ENCODE peak calls at places on chromosomes 11 and 22, in four cellular contexts. One of them, this sample, is unnamed.

GRCh38 chr22:38756631-38757463 is 1.0 kb upstream of the SUN2 start:
- DNase-seq in stimulated activated naive CD4-positive, alpha-beta T cell: no peak
- DNase-seq in head of caudate nucleus: no peak
- DNase-seq in SK-MEL-5: no peak
- DNase-seq in this sample: no peak

GRCh38 chr11:119907934-119908760 is 179.1 kb upstream of the NECTIN1 start:
- DNase-seq in stimulated activated naive CD4-positive, alpha-beta T cell: no peak
- DNase-seq in head of caudate nucleus: peak
- DNase-seq in SK-MEL-5: no peak
- DNase-seq in this sample: no peak

GRCh38 chr11:115334932-115335788 is 169.1 kb downstream of the CADM1 start:
- DNase-seq in stimulated activated naive CD4-positive, alpha-beta T cell: no peak
- DNase-seq in head of caudate nucleus: no peak
- DNase-seq in SK-MEL-5: peak
- DNase-seq in this sample: peak

GRCh38 chr11:71249301-71249700 is 3.1 kb downstream of the SHANK2 start:
- DNase-seq in stimulated activated naive CD4-positive, alpha-beta T cell: no peak
- DNase-seq in head of caudate nucleus: no peak
- DNase-seq in SK-MEL-5: no peak
- DNase-seq in this sample: no peak

GRCh38 chr11:104570088-104570701 is 328.1 kb downstream of the CASP12 start:
- DNase-seq in stimulated activated naive CD4-positive, alpha-beta T cell: no peak
- DNase-seq in head of caudate nucleus: no peak
- DNase-seq in SK-MEL-5: no peak
- DNase-seq in this sample: no peak

GRCh38 chr11:9075441-9076000 is 15.9 kb downstream of the SCUBE2 start:
- DNase-seq in stimulated activated naive CD4-positive, alpha-beta T cell: no peak
- DNase-seq in head of caudate nucleus: no peak
- DNase-seq in SK-MEL-5: no peak
- DNase-seq in this sample: no peak

GRCh38 chr11:113553905-113554304 is 78.7 kb upstream of the DRD2 start:
- DNase-seq in stimulated activated naive CD4-positive, alpha-beta T cell: no peak
- DNase-seq in head of caudate nucleus: no peak
- DNase-seq in SK-MEL-5: peak
- DNase-seq in this sample: no peak

GRCh38 chr11:66047541-66048365 is 1.2 kb downstream of the GAL3ST3 start:
- DNase-seq in stimulated activated naive CD4-positive, alpha-beta T cell: no peak
- DNase-seq in head of caudate nucleus: no peak
- DNase-seq in SK-MEL-5: no peak
- DNase-seq in this sample: no peak

GRCh38 chr11:73597956-73598718 is at the start of gene FAM168A:
- DNase-seq in stimulated activated naive CD4-positive, alpha-beta T cell: peak
- DNase-seq in head of caudate nucleus: peak
- DNase-seq in SK-MEL-5: peak
- DNase-seq in this sample: peak

GRCh38 chr11:75656044-75656726 is 12.7 kb downstream of the MAP6 start:
- DNase-seq in stimulated activated naive CD4-positive, alpha-beta T cell: no peak
- DNase-seq in head of caudate nucleus: no peak
- DNase-seq in SK-MEL-5: no peak
- DNase-seq in this sample: no peak

GRCh38 chr11:126647735-126648134 is 292.2 kb downstream of the ST3GAL4 start:
- DNase-seq in stimulated activated naive CD4-positive, alpha-beta T cell: no peak
- DNase-seq in head of caudate nucleus: no peak
- DNase-seq in SK-MEL-5: no peak
- DNase-seq in this sample: no peak

GRCh38 chr11:115272925-115273324 is 231.3 kb downstream of the CADM1 start:
- DNase-seq in stimulated activated naive CD4-positive, alpha-beta T cell: no peak
- DNase-seq in head of caudate nucleus: no peak
- DNase-seq in SK-MEL-5: no peak
- DNase-seq in this sample: no peak

GRCh38 chr11:13215157-13215556 is 62.4 kb upstream of the BMAL1 start:
- DNase-seq in stimulated activated naive CD4-positive, alpha-beta T cell: no peak
- DNase-seq in head of caudate nucleus: no peak
- DNase-seq in SK-MEL-5: no peak
- DNase-seq in this sample: no peak

GRCh38 chr11:57277845-57278720 is 41.0 kb upstream of the APLNR start:
- DNase-seq in stimulated activated naive CD4-positive, alpha-beta T cell: no peak
- DNase-seq in head of caudate nucleus: peak
- DNase-seq in SK-MEL-5: peak
- DNase-seq in this sample: peak

GRCh38 chr22:47553436-47553835 is 791.0 kb downstream of the TBC1D22A start:
- DNase-seq in stimulated activated naive CD4-positive, alpha-beta T cell: no peak
- DNase-seq in head of caudate nucleus: no peak
- DNase-seq in SK-MEL-5: no peak
- DNase-seq in this sample: no peak

GRCh38 chr11:118186346-118187107 is 10.1 kb upstream of the SCN2B start:
- DNase-seq in stimulated activated naive CD4-positive, alpha-beta T cell: no peak
- DNase-seq in head of caudate nucleus: no peak
- DNase-seq in SK-MEL-5: no peak
- DNase-seq in this sample: no peak

GRCh38 chr22:49958462-49958921 is 2.1 kb upstream of the PIM3 start:
- DNase-seq in stimulated activated naive CD4-positive, alpha-beta T cell: no peak
- DNase-seq in head of caudate nucleus: no peak
- DNase-seq in SK-MEL-5: no peak
- DNase-seq in this sample: no peak

GRCh38 chr11:11810764-11811726 is 30.7 kb upstream of the USP47 start:
- DNase-seq in stimulated activated naive CD4-positive, alpha-beta T cell: no peak
- DNase-seq in head of caudate nucleus: no peak
- DNase-seq in SK-MEL-5: no peak
- DNase-seq in this sample: no peak

GRCh38 chr11:108589136-108589535 is 4.4 kb downstream of the EXPH5 start:
- DNase-seq in stimulated activated naive CD4-positive, alpha-beta T cell: no peak
- DNase-seq in head of caudate nucleus: no peak
- DNase-seq in SK-MEL-5: peak
- DNase-seq in this sample: no peak

GRCh38 chr11:130159657-130160459 is at the start of gene ST14:
- DNase-seq in stimulated activated naive CD4-positive, alpha-beta T cell: no peak
- DNase-seq in head of caudate nucleus: no peak
- DNase-seq in SK-MEL-5: no peak
- DNase-seq in this sample: peak

GRCh38 chr22:37979782-37980181 is 4.6 kb downstream of the SOX10 start:
- DNase-seq in stimulated activated naive CD4-positive, alpha-beta T cell: no peak
- DNase-seq in head of caudate nucleus: no peak
- DNase-seq in SK-MEL-5: peak
- DNase-seq in this sample: no peak

GRCh38 chr11:119108151-119108856 is 1.2 kb downstream of the C2CD2L start:
- DNase-seq in stimulated activated naive CD4-positive, alpha-beta T cell: peak
- DNase-seq in head of caudate nucleus: peak
- DNase-seq in SK-MEL-5: peak
- DNase-seq in this sample: peak

GRCh38 chr11:1428762-1429316 is 39.1 kb downstream of the BRSK2 start:
- DNase-seq in stimulated activated naive CD4-positive, alpha-beta T cell: no peak
- DNase-seq in head of caudate nucleus: no peak
- DNase-seq in SK-MEL-5: no peak
- DNase-seq in this sample: no peak

GRCh38 chr22:24411256-24412004 is 16.0 kb upstream of the ADORA2A start:
- DNase-seq in stimulated activated naive CD4-positive, alpha-beta T cell: no peak
- DNase-seq in head of caudate nucleus: no peak
- DNase-seq in SK-MEL-5: no peak
- DNase-seq in this sample: no peak

GRCh38 chr22:48490513-48491411 is 1336.9 kb downstream of the BRD1 start:
- DNase-seq in stimulated activated naive CD4-positive, alpha-beta T cell: no peak
- DNase-seq in head of caudate nucleus: no peak
- DNase-seq in SK-MEL-5: no peak
- DNase-seq in this sample: no peak

GRCh38 chr22:49667236-49667635 is 160.4 kb downstream of the BRD1 start:
- DNase-seq in stimulated activated naive CD4-positive, alpha-beta T cell: no peak
- DNase-seq in head of caudate nucleus: no peak
- DNase-seq in SK-MEL-5: no peak
- DNase-seq in this sample: no peak

GRCh38 chr11:19605500-19606371 is 106.9 kb upstream of the NAV2 start:
- DNase-seq in stimulated activated naive CD4-positive, alpha-beta T cell: no peak
- DNase-seq in head of caudate nucleus: no peak
- DNase-seq in SK-MEL-5: no peak
- DNase-seq in this sample: no peak

GRCh38 chr11:86484164-86484794 is 109.6 kb downstream of the CCDC81 start:
- DNase-seq in stimulated activated naive CD4-positive, alpha-beta T cell: no peak
- DNase-seq in head of caudate nucleus: no peak
- DNase-seq in SK-MEL-5: no peak
- DNase-seq in this sample: no peak

GRCh38 chr11:112255075-112255739 is 5.5 kb downstream of the PLET1 start:
- DNase-seq in stimulated activated naive CD4-positive, alpha-beta T cell: no peak
- DNase-seq in head of caudate nucleus: peak
- DNase-seq in SK-MEL-5: peak
- DNase-seq in this sample: no peak

GRCh38 chr11:119323532-119324033 is 6.7 kb upstream of the MCAM start:
- DNase-seq in stimulated activated naive CD4-positive, alpha-beta T cell: peak
- DNase-seq in head of caudate nucleus: peak
- DNase-seq in SK-MEL-5: peak
- DNase-seq in this sample: no peak